ENCODE peak calls at places on chromosomes 12 and 14, in six cellular contexts. H is stomach; I is uterus; A is heart right ventricle; J is HepG2; N is CD8-positive, alpha-beta T cell. E is an unnamed sample. For H3K4me1 and H3K27me3, the result is how much of the 10 kb centered on the place peaks cover.

GRCh38 chr12:128795530-128796361 is 28.0 kb downstream of the SLC15A4 start:
- DNase-seq in H (no peak), I (no peak), A (no peak), J (no peak), N (no peak), E (no peak)

GRCh38 chr14:73180385-73180805 is 44.1 kb downstream of the PSEN1 start:
- DNase-seq in H (no peak), I (peak), A (no peak), J (peak), N (no peak), E (no peak)

GRCh38 chr14:74848768-74849167 is 27.2 kb downstream of the PROX2 start:
- DNase-seq in H (no peak), I (no peak), A (no peak), J (no peak), N (no peak), E (no peak)

GRCh38 chr12:120455302-120455701 is 9.1 kb downstream of the GATC start:
- DNase-seq in H (no peak), I (no peak), A (no peak), J (no peak), N (no peak), E (no peak)

GRCh38 chr12:25933001-25933400 is 25.5 kb upstream of the RASSF8 start:
- DNase-seq in H (no peak), I (no peak), A (no peak), J (no peak), N (no peak), E (no peak)

GRCh38 chr12:80101126-80101525 is 1.8 kb downstream of the OTOGL start:
- DNase-seq in H (no peak), I (no peak), A (no peak), J (no peak), N (no peak), E (no peak)

GRCh38 chr14:53444677-53445312 is 291.7 kb upstream of the DDHD1 start:
- DNase-seq in H (no peak), I (no peak), A (no peak), J (peak), N (no peak), E (no peak)

GRCh38 chr14:99229654-99230215 is 42.3 kb downstream of the BCL11B start:
- DNase-seq in H (no peak), I (no peak), A (no peak), J (no peak), N (no peak), E (no peak)

GRCh38 chr14:87066221-87066817 is 926.7 kb downstream of the GALC start:
- DNase-seq in H (no peak), I (no peak), A (no peak), J (peak), N (no peak), E (no peak)

GRCh38 chr12:123050913-123051312 is 70.4 kb downstream of the ARL6IP4 start:
- DNase-seq in H (no peak), I (no peak), A (no peak), J (no peak), N (no peak), E (no peak)
- H3K4me1 ChIP-seq in H (half or more), I (under half), A (under half), J (under half), N (under half), E (under half)

GRCh38 chr12:47900480-47901129 is 4.2 kb downstream of the VDR start:
- DNase-seq in H (peak), I (no peak), A (no peak), J (peak), N (no peak), E (no peak)
- TF ChIP-seq CTCF in H (peak), I (no peak), A (no peak), J (peak), N (no peak), E (peak)

DNA sequence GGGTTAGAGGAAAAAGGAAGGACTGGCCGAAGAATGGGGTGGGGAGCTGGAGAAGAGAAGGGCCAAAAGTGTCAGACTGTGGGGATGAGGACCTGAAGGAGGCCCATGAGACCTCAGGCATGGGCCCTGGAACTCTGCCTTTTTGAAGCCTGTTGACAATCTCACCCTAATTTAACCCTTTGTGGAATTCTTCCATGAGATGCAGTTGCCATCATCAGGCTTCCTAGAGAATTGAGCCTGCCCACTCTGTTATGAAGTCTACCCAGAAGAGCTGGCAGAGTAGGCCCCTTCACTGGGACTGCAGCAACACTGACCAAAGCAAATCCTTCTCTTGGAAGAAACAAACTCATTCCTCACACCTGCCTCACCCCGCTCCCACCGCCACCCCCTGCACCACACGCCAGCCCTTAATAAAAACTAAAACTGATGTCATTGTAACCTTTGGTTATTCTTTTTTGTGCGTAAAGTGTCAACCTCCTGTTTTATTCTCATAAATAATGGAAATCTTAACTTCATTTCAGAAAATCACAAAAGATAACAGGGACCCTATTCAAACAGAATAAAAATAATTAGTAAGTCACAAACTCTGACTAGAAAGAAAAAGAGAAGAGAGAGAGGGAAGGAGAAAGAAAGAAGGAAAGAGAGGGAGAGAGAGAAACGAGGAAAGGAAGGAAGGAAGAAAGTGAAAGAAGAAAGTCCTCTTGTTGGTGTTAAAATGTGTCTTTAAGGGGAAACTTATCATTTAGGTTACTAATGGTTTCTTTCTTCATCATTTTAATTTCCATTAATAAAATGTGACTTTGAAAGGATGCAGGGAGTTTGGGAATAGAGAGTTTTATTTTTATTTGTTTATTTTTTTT is 61.3 kb downstream of the CRADD start:
- DNase-seq in H (no peak), I (peak), A (peak), J (no peak), N (no peak), E (no peak)
- H3K27me3 ChIP-seq in H (under half), I (under half), A (under half), J (under half), N (under half), E (under half)

DNA sequence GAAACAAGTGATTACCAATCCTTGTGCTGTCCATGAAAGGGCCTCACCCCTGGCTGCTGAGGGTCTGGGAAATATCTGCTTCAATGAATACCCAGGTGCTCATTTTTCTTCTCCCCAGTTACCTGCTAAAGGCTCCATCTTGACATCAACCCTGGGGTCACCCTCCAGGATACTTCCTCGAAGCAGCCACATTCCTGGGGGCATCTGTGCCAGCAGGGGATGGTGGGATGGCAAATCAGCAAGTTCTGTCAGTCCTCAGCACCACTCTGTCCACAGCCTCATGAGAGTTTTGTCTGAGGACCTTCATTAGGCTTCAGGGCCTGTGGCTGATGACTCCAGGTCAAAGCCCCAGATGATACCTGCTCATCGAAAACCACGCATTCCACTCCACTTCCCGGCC is 124.8 kb downstream of the ZFP36L1 start:
- DNase-seq in H (no peak), I (peak), A (no peak), J (no peak), N (no peak), E (no peak)
- H3K4me1 ChIP-seq in H (half or more), I (under half), A (half or more), J (under half), N (under half), E (under half)

GRCh38 chr14:25032092-25032784 is 17.7 kb downstream of the STXBP6 start:
- DNase-seq in H (no peak), I (no peak), A (no peak), J (peak), N (no peak), E (no peak)
- TF ChIP-seq CTCF in H (no peak), I (no peak), A (no peak), J (peak), N (no peak), E (peak)

GRCh38 chr12:53698948-53699672 is 23.2 kb upstream of the ATP5MC2 start:
- DNase-seq in H (no peak), I (no peak), A (no peak), J (no peak), N (no peak), E (no peak)

GRCh38 chr12:53696285-53696654 is 20.4 kb upstream of the ATP5MC2 start:
- DNase-seq in H (peak), I (peak), A (peak), J (peak), N (no peak), E (peak)

GRCh38 chr12:53695148-53696138 is 19.6 kb upstream of the ATP5MC2 start:
- DNase-seq in H (peak), I (no peak), A (no peak), J (no peak), N (no peak), E (no peak)

GRCh38 chr12:53696655-53697321 is 20.9 kb upstream of the ATP5MC2 start:
- DNase-seq in H (no peak), I (no peak), A (no peak), J (no peak), N (no peak), E (no peak)

GRCh38 chr12:53694746-53695145 is 18.9 kb upstream of the ATP5MC2 start:
- DNase-seq in H (no peak), I (no peak), A (no peak), J (no peak), N (no peak), E (no peak)
- H3K27me3 ChIP-seq in H (half or more), I (under half), A (half or more), J (half or more), N (under half), E (under half)

GRCh38 chr12:121799175-121799841 is 4.5 kb upstream of the SETD1B start:
- DNase-seq in H (peak), I (peak), A (peak), J (peak), N (peak), E (peak)

GRCh38 chr12:121799842-121800693 is 3.7 kb upstream of the SETD1B start:
- DNase-seq in H (peak), I (peak), A (peak), J (peak), N (peak), E (peak)

GRCh38 chr12:121798807-121799174 is 5.0 kb upstream of the SETD1B start:
- DNase-seq in H (no peak), I (peak), A (no peak), J (no peak), N (no peak), E (no peak)

GRCh38 chr12:121796855-121797751 is 3.6 kb upstream of the RHOF start:
- DNase-seq in H (peak), I (peak), A (peak), J (peak), N (no peak), E (peak)

GRCh38 chr12:121797937-121798801 is 4.7 kb upstream of the RHOF start:
- DNase-seq in H (peak), I (peak), A (peak), J (no peak), N (no peak), E (peak)
- H3K4me1 ChIP-seq in H (half or more), I (under half), A (half or more), J (half or more), N (under half), E (under half)